ENCODE peak calls at places on chromosomes 12 and 14, in six cellular contexts. B, D, T, G, R and P are unnamed samples.

GRCh38 chr12:79886917-79887519 is 47.9 kb downstream of the PPP1R12A start:
- DNase-seq in B (peak; percentile 26), D (peak; percentile 23), T (no peak), G (no peak), R (peak; percentile 72), P (no peak)

GRCh38 chr14:54622189-54622958 is 55.4 kb downstream of the SAMD4A start:
- DNase-seq in B (peak; percentile 52), D (no peak), T (no peak), G (no peak), R (peak; percentile 64), P (no peak)

GRCh38 chr12:93022603-93023340 is 93.7 kb upstream of the EEA1 start:
- DNase-seq in B (no peak), D (no peak), T (no peak), G (no peak), R (no peak), P (no peak)

GRCh38 chr12:111758120-111758561 is 8.6 kb upstream of the ALDH2 start:
- DNase-seq in B (no peak), D (no peak), T (no peak), G (no peak), R (no peak), P (no peak)

GRCh38 chr12:85186236-85186635 is 93.8 kb upstream of the ALX1 start:
- DNase-seq in B (no peak), D (no peak), T (no peak), G (no peak), R (no peak), P (no peak)

GRCh38 chr12:80701388-80701787 is 6.0 kb upstream of the MYF6 start:
- DNase-seq in B (no peak), D (no peak), T (no peak), G (no peak), R (no peak), P (no peak)

GRCh38 chr12:12466157-12466556 is 96.5 kb downstream of the DUSP16 start:
- DNase-seq in B (no peak), D (no peak), T (no peak), G (no peak), R (peak; percentile 92), P (no peak)

GRCh38 chr12:109707470-109707821 is 6.2 kb upstream of the FAM222A start:
- DNase-seq in B (no peak), D (no peak), T (no peak), G (no peak), R (no peak), P (no peak)

GRCh38 chr12:104063712-104064030 is 660 bp upstream of the HCFC2 start:
- DNase-seq in B (no peak), D (no peak), T (no peak), G (no peak), R (peak; percentile 66), P (no peak)

GRCh38 chr12:25761356-25761755 is 197.1 kb upstream of the RASSF8 start:
- DNase-seq in B (no peak), D (no peak), T (no peak), G (no peak), R (no peak), P (no peak)

GRCh38 chr14:103719766-103720165 is 4.2 kb downstream of the ZFYVE21 start:
- DNase-seq in B (no peak), D (no peak), T (no peak), G (no peak), R (no peak), P (no peak)

GRCh38 chr12:52207895-52208294 is 16.1 kb upstream of the KRT80 start:
- DNase-seq in B (no peak), D (no peak), T (no peak), G (no peak), R (no peak), P (no peak)

GRCh38 chr12:7091171-7091570 is 1.1 kb downstream of the C1R start:
- DNase-seq in B (no peak), D (no peak), T (no peak), G (no peak), R (no peak), P (no peak)

GRCh38 chr12:77796775-77797174 is 33.9 kb upstream of the NAV3 start:
- DNase-seq in B (no peak), D (peak; percentile 8), T (no peak), G (no peak), R (no peak), P (no peak)

GRCh38 chr14:93648440-93649168 is 139.7 kb downstream of the PRIMA1 start:
- DNase-seq in B (no peak), D (no peak), T (no peak), G (peak; percentile 9), R (peak; percentile 29), P (no peak)

GRCh38 chr14:34710744-34711143 is 3.6 kb downstream of the CFL2 start:
- DNase-seq in B (no peak), D (no peak), T (no peak), G (no peak), R (no peak), P (no peak)

GRCh38 chr12:92778525-92778924 is 75.7 kb downstream of the PLEKHG7 start:
- DNase-seq in B (no peak), D (no peak), T (no peak), G (no peak), R (no peak), P (no peak)

GRCh38 chr12:50057000-50057841 is at the start of gene ASIC1:
- DNase-seq in B (peak; percentile 43), D (no peak), T (no peak), G (no peak), R (peak; percentile 57), P (no peak)

GRCh38 chr12:27176765-27177164 is 67.3 kb upstream of the STK38L start:
- DNase-seq in B (no peak), D (no peak), T (no peak), G (no peak), R (peak; percentile 9), P (no peak)

DNA sequence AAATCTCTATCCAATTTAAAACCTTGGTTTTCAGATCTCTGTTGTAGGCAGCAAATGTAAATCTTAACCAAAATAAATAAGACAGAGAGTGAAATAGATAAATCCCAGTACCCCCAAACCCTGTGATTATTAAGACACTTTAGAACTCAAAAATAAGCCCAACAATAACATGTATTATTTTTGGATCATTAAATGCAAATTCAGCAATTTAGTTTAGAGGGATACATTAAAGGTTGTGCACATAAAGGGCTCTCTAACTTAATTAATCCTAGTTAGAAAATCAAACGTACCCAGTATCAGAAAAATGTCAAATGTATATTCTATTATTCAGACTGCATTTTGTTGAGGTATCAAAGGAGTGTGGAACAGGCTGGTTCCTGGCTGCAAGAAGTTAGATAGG is 416.8 kb downstream of the SLC16A7 start:
- DNase-seq in B (no peak), D (no peak), T (no peak), G (no peak), R (no peak), P (no peak)
- H3K4me3 ChIP-seq in B (no peak overlapping the region), D (no peak overlapping the region), T (no peak overlapping the region), G (no peak overlapping the region), R (no peak overlapping the region), P (no peak overlapping the region)

GRCh38 chr14:99213603-99214002 is 58.4 kb downstream of the BCL11B start:
- DNase-seq in B (no peak), D (no peak), T (no peak), G (no peak), R (peak; percentile 47), P (no peak)

GRCh38 chr14:99216191-99216590 is 55.8 kb downstream of the BCL11B start:
- DNase-seq in B (no peak), D (no peak), T (no peak), G (no peak), R (no peak), P (no peak)

GRCh38 chr14:99217066-99217465 is 54.9 kb downstream of the BCL11B start:
- DNase-seq in B (no peak), D (no peak), T (no peak), G (no peak), R (no peak), P (no peak)

GRCh38 chr14:99214701-99215100 is 57.3 kb downstream of the BCL11B start:
- DNase-seq in B (no peak), D (no peak), T (no peak), G (no peak), R (no peak), P (no peak)

GRCh38 chr14:99215277-99215676 is 56.7 kb downstream of the BCL11B start:
- DNase-seq in B (no peak), D (peak; percentile 10), T (no peak), G (no peak), R (no peak), P (no peak)
- H3K4me3 ChIP-seq in B (no peak overlapping the region), D (no peak overlapping the region), T (peak overlapping the region; percentile 46), G (no peak overlapping the region), R (peak overlapping the region; percentile 77), P (peak overlapping the region; percentile 30)

DNA sequence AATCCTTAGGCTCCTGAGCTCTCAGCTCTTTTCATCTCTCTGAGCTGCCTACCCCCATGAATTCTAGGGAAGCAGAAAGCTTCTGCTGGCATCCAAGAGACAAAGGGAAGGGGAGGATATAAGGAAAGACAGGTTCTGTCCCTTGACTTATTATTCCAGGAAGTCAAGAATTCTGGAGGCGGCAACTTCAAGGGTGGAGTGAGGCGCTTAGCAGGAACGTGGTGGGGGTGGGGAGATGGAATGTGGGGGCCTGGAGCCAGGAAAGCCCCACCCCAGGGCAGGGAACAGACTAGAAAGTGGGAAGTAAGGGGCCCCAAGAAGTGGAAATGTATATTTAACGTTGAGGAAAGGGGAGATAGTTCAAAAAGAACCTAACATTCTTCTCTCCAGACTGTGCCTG is 1.4 kb downstream of the CALCOCO1 start:
- DNase-seq in B (no peak), D (no peak), T (no peak), G (no peak), R (no peak), P (no peak)
- H3K4me3 ChIP-seq in B (no peak overlapping the region), D (peak overlapping the region; percentile 81), T (peak overlapping the region; percentile 80), G (no peak overlapping the region), R (peak overlapping the region; percentile 95), P (peak overlapping the region; percentile 95)

GRCh38 chr12:18857656-18858055 is 119.7 kb downstream of the CAPZA3 start:
- DNase-seq in B (no peak), D (no peak), T (no peak), G (no peak), R (no peak), P (no peak)
- H3K4me3 ChIP-seq in B (no peak overlapping the region), D (no peak overlapping the region), T (no peak overlapping the region), G (no peak overlapping the region), R (no peak overlapping the region), P (no peak overlapping the region)

DNA sequence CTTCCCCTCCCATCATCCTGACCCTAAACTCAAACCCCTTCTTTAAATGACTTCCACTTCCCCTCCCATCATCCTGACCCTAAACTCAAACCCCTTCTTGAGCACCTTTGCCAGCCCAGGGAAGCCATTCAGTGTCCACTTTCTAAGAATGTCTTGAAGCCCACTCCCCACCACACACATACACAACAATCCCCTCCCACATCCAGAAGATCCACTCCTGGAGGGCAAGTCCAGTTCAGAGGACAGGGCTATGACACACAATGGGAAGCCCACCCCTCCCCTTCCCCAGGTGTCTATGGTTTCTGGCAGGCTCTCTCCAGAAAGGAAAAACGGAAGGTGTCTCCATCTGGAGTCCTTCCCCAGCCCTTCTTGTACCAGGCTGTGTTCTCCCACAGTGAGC is 117.1 kb downstream of the KCNA5 start:
- DNase-seq in B (no peak), D (no peak), T (no peak), G (no peak), R (no peak), P (peak; percentile 67)
- H3K4me3 ChIP-seq in B (no peak overlapping the region), D (no peak overlapping the region), T (no peak overlapping the region), G (no peak overlapping the region), R (no peak overlapping the region), P (no peak overlapping the region)